ENCODE peak calls at places on chromosomes 4 and X, in seven cellular contexts. One of them, this sample, is unnamed.

GRCh38 chrX:17584248-17584681 is 153.0 kb upstream of the SCML1 start:
- DNase-seq in A549: peak; percentile 21
- DNase-seq in astrocyte: peak; percentile 80
- DNase-seq in astrocyte of the cerebellum: no peak
- DNase-seq in HCT116: no peak
- DNase-seq in heart right ventricle: no peak
- DNase-seq in fibroblast of mammary gland: peak; percentile 48
- DNase-seq in this sample: peak; percentile 23

GRCh38 chr4:86452323-86452995 is 92.6 kb upstream of the MAPK10 start:
- DNase-seq in astrocyte: no peak
- DNase-seq in heart right ventricle: peak; percentile 15
- DNase-seq in HCT116: no peak
- DNase-seq in A549: no peak
- DNase-seq in fibroblast of mammary gland: peak; percentile 46
- DNase-seq in astrocyte of the cerebellum: no peak
- DNase-seq in this sample: peak; percentile 69

GRCh38 chrX:132071260-132071659 is 48.2 kb downstream of the STK26 start:
- DNase-seq in astrocyte of the cerebellum: no peak
- DNase-seq in heart right ventricle: no peak
- DNase-seq in astrocyte: no peak
- DNase-seq in A549: peak; percentile 11
- DNase-seq in fibroblast of mammary gland: peak; percentile 38
- DNase-seq in HCT116: no peak
- DNase-seq in this sample: peak; percentile 36

GRCh38 chr4:145735330-145735638 is 55.3 kb downstream of the C4orf51 start:
- DNase-seq in fibroblast of mammary gland: peak; percentile 91
- DNase-seq in astrocyte: peak; percentile 98
- DNase-seq in HCT116: no peak
- DNase-seq in astrocyte of the cerebellum: peak; percentile 84
- DNase-seq in heart right ventricle: no peak
- DNase-seq in A549: peak; percentile 72
- DNase-seq in this sample: peak; percentile 94

GRCh38 chr4:6727943-6728250 is 11.9 kb downstream of the BLOC1S4 start:
- DNase-seq in astrocyte: peak; percentile 65
- DNase-seq in heart right ventricle: no peak
- DNase-seq in HCT116: no peak
- DNase-seq in A549: no peak
- DNase-seq in astrocyte of the cerebellum: no peak
- DNase-seq in fibroblast of mammary gland: no peak
- DNase-seq in this sample: no peak

GRCh38 chr4:76011700-76012387 is 4.5 kb upstream of the CXCL9 start:
- DNase-seq in astrocyte of the cerebellum: peak; percentile 26
- DNase-seq in astrocyte: peak; percentile 46
- DNase-seq in heart right ventricle: peak; percentile 14
- DNase-seq in A549: no peak
- DNase-seq in HCT116: no peak
- DNase-seq in fibroblast of mammary gland: peak; percentile 86
- DNase-seq in this sample: peak; percentile 72

GRCh38 chr4:177455591-177455990 is 13.4 kb upstream of the AGA start:
- DNase-seq in A549: no peak
- DNase-seq in astrocyte of the cerebellum: peak; percentile 2
- DNase-seq in astrocyte: peak; percentile 69
- DNase-seq in fibroblast of mammary gland: peak; percentile 8
- DNase-seq in heart right ventricle: no peak
- DNase-seq in HCT116: no peak
- DNase-seq in this sample: peak; percentile 51

GRCh38 chr4:150176559-150176958 is 98.3 kb downstream of the DCLK2 start:
- DNase-seq in astrocyte: peak; percentile 85
- DNase-seq in fibroblast of mammary gland: peak; percentile 51
- DNase-seq in heart right ventricle: no peak
- DNase-seq in astrocyte of the cerebellum: peak; percentile 57
- DNase-seq in A549: no peak
- DNase-seq in HCT116: no peak
- DNase-seq in this sample: peak; percentile 62

GRCh38 chrX:64885850-64886249 is 90.4 kb downstream of the ZC4H2 start:
- DNase-seq in heart right ventricle: no peak
- DNase-seq in astrocyte of the cerebellum: no peak
- DNase-seq in astrocyte: no peak
- DNase-seq in HCT116: peak; percentile 4
- DNase-seq in A549: peak; percentile 12
- DNase-seq in fibroblast of mammary gland: no peak
- DNase-seq in this sample: no peak

GRCh38 chr4:7333024-7333780 is 101.5 kb downstream of the PSAPL1 start:
- DNase-seq in heart right ventricle: no peak
- DNase-seq in A549: no peak
- DNase-seq in astrocyte: no peak
- DNase-seq in HCT116: no peak
- DNase-seq in fibroblast of mammary gland: no peak
- DNase-seq in astrocyte of the cerebellum: no peak
- DNase-seq in this sample: no peak

GRCh38 chr4:100098681-100099080 is 91.6 kb downstream of the DDIT4L start:
- DNase-seq in fibroblast of mammary gland: no peak
- DNase-seq in HCT116: no peak
- DNase-seq in heart right ventricle: no peak
- DNase-seq in A549: no peak
- DNase-seq in astrocyte of the cerebellum: no peak
- DNase-seq in astrocyte: no peak
- DNase-seq in this sample: no peak

GRCh38 chrX:124194209-124194608 is 138.3 kb upstream of the TEX13D start:
- DNase-seq in A549: no peak
- DNase-seq in astrocyte: no peak
- DNase-seq in fibroblast of mammary gland: no peak
- DNase-seq in astrocyte of the cerebellum: no peak
- DNase-seq in heart right ventricle: no peak
- DNase-seq in HCT116: no peak
- DNase-seq in this sample: peak; percentile 7

GRCh38 chr4:140463182-140463581 is 34.9 kb downstream of the MGAT4D start:
- DNase-seq in astrocyte of the cerebellum: no peak
- DNase-seq in astrocyte: no peak
- DNase-seq in fibroblast of mammary gland: no peak
- DNase-seq in HCT116: no peak
- DNase-seq in A549: no peak
- DNase-seq in heart right ventricle: no peak
- DNase-seq in this sample: no peak

GRCh38 chr4:98682719-98683118 is 24.3 kb upstream of the TSPAN5 start:
- DNase-seq in astrocyte of the cerebellum: no peak
- DNase-seq in A549: no peak
- DNase-seq in astrocyte: peak; percentile 59
- DNase-seq in fibroblast of mammary gland: peak; percentile 47
- DNase-seq in HCT116: no peak
- DNase-seq in heart right ventricle: no peak
- DNase-seq in this sample: peak; percentile 50

GRCh38 chrX:152177497-152178269 is 39.3 kb upstream of the MAGEA10 start:
- DNase-seq in HCT116: no peak
- DNase-seq in astrocyte of the cerebellum: no peak
- DNase-seq in A549: no peak
- DNase-seq in heart right ventricle: no peak
- DNase-seq in fibroblast of mammary gland: peak; percentile 6
- DNase-seq in astrocyte: peak; percentile 8
- DNase-seq in this sample: no peak

GRCh38 chrX:120517936-120518335 is 42.8 kb downstream of the CUL4B start:
- DNase-seq in heart right ventricle: no peak
- DNase-seq in fibroblast of mammary gland: peak; percentile 83
- DNase-seq in A549: no peak
- DNase-seq in HCT116: no peak
- DNase-seq in astrocyte of the cerebellum: peak; percentile 68
- DNase-seq in astrocyte: peak; percentile 85
- DNase-seq in this sample: peak; percentile 73

DNA sequence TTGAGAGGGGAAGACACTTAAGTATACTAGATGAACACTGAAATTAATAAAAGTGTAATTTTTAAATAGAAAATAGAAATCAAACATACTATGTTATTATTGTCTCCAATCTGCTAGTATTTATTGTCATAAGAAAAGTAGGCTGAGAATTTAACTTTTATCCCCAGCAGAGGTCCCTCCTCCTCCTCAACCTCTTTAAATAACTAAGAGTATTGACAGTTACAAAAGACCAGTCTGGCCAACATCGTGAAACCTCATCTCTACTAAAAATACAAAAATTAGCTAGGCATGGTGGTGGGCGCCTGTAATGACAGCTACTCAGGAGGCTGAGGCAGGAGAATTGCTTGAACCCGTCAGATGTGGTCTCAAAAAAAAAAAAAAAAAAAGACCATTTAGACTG is 4.1 kb downstream of the SLC30A9 start:
- DNase-seq in A549: no peak
- DNase-seq in heart right ventricle: no peak
- DNase-seq in astrocyte of the cerebellum: no peak
- DNase-seq in fibroblast of mammary gland: no peak
- DNase-seq in HCT116: no peak
- DNase-seq in astrocyte: no peak
- DNase-seq in this sample: no peak
- TF ChIP-seq CTCF in A549: no peak
- TF ChIP-seq CTCF in heart right ventricle: no peak
- TF ChIP-seq CTCF in astrocyte of the cerebellum: no peak
- TF ChIP-seq CTCF in fibroblast of mammary gland: no peak
- TF ChIP-seq CTCF in HCT116: no peak
- TF ChIP-seq CTCF in astrocyte: no peak
- TF ChIP-seq CTCF in this sample: no peak

DNA sequence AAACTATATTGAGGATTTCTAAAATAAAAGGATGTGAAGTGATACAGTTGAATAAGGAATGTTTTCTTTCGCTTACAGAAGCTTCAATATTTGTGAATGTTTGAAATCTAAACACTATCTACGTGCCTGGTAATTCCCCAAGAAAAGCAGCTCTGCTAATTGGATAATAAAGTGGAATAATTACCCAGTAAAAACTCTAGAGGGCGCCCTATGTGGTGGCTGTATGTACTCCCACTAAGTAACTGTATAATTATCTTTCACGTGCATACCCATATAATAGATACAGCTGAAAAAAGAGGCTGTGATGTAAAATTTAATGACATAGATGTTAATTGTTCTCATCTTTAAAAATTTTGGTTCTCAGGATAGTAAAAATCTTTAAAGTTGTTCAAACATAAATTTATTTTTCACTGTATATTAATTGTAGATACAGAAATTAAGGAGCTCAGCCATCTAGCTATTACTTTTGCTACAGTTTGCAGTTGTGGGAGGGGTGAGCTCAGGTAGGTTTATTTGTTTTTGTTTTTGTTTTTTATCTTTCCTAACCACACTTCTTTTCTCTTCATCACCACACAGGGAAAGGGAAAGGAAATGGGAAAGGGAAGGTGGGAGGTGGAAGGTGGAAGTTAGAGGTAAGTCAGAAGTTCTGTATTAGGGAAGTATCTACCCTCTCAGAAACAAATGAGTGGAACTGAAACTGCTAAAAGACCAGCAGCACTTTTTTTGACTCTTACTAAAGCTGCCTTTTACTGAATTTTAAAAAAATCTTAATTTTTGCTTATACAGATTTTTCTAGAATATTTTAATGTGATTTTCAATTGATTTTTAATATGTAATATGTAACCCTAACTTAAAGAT is 151.7 kb upstream of the RPS6KA6 start:
- DNase-seq in A549: peak; percentile 19
- DNase-seq in fibroblast of mammary gland: peak; percentile 49
- DNase-seq in heart right ventricle: no peak
- DNase-seq in astrocyte of the cerebellum: no peak
- DNase-seq in HCT116: no peak
- DNase-seq in astrocyte: no peak
- DNase-seq in this sample: peak; percentile 34
- TF ChIP-seq CTCF in A549: peak; percentile 29
- TF ChIP-seq CTCF in fibroblast of mammary gland: peak; percentile 68
- TF ChIP-seq CTCF in heart right ventricle: peak; percentile 52
- TF ChIP-seq CTCF in astrocyte of the cerebellum: peak; percentile 34
- TF ChIP-seq CTCF in HCT116: no peak
- TF ChIP-seq CTCF in astrocyte: peak; percentile 45
- TF ChIP-seq CTCF in this sample: peak; percentile 52

GRCh38 chr4:162645381-162645780 is 481.6 kb upstream of the FSTL5 start:
- DNase-seq in astrocyte: peak; percentile 3
- DNase-seq in heart right ventricle: no peak
- DNase-seq in A549: peak; percentile 23
- DNase-seq in astrocyte of the cerebellum: peak; percentile 22
- DNase-seq in HCT116: no peak
- DNase-seq in fibroblast of mammary gland: no peak
- DNase-seq in this sample: peak; percentile 2
- TF ChIP-seq CTCF in astrocyte: peak; percentile 7
- TF ChIP-seq CTCF in heart right ventricle: peak; percentile 62
- TF ChIP-seq CTCF in A549: peak; percentile 53
- TF ChIP-seq CTCF in astrocyte of the cerebellum: peak; percentile 45
- TF ChIP-seq CTCF in HCT116: peak; percentile 17
- TF ChIP-seq CTCF in fibroblast of mammary gland: no peak
- TF ChIP-seq CTCF in this sample: no peak

DNA sequence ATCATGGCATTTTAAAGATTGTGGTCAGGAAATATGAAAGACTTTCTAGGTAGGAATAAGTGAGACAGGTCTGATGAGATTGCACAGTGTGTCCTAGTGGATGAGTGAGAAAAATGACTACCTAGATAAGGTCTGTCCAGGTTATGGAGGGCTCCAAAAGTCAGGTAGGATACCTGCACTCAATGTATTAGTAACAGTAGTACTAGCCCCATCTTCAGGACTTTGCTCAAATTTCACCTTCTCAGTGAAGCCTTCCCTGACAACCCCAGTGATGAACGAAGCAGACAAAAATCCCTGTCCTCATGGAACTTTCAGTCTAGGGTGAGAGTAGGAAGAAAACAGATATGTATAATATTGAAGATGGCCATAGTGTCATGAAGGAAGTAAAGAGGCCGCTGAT is 85.7 kb downstream of the ZIC3 start:
- DNase-seq in astrocyte: no peak
- DNase-seq in astrocyte of the cerebellum: no peak
- DNase-seq in HCT116: no peak
- DNase-seq in fibroblast of mammary gland: no peak
- DNase-seq in heart right ventricle: no peak
- DNase-seq in A549: no peak
- DNase-seq in this sample: no peak
- TF ChIP-seq CTCF in astrocyte: no peak
- TF ChIP-seq CTCF in astrocyte of the cerebellum: no peak
- TF ChIP-seq CTCF in HCT116: no peak
- TF ChIP-seq CTCF in fibroblast of mammary gland: no peak
- TF ChIP-seq CTCF in heart right ventricle: no peak
- TF ChIP-seq CTCF in A549: no peak
- TF ChIP-seq CTCF in this sample: no peak

DNA sequence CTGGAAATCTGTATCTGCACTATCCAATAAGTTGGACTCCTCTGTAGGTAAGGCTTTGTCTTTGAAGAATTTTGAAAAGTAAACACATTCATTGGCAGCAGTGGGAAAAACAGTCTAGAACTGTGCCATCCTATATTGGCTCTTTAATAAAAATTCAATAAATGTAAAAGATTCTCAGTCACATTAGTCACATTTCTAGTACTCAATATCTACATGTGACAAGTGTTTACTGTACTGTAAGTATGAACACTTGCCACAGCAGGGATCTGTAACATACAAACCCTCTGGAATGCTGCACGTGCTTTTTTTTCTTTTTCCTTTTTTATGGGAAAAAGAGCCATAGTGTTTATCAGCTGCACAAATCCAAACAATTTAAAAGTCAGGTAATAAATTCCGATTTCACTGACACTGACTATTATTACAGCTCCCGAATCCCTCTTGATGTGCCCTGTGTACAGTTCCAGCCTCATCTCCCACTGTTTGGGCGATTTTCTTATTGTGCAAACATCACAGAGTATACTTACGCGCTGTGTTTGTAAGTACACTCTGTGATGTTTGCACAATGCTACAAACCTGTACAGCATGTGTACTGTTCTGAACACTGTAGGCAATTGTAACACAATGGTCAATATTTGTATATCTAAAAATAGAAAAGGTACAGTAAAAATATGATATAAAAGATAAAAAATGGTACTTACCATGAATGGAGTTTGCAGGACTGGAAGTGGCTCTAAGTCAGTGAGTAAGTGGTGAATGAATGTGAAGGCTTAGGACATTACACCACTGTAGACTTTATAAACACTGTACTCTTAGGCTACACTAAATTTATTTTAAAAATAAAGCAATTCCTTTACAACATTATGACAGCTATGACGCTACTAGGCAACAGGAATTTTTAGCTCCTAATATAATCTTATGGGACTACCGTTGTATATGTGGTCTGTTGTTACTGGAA is 8.7 kb downstream of the PYURF start:
- DNase-seq in HCT116: no peak
- DNase-seq in fibroblast of mammary gland: no peak
- DNase-seq in astrocyte: no peak
- DNase-seq in A549: no peak
- DNase-seq in heart right ventricle: no peak
- DNase-seq in astrocyte of the cerebellum: no peak
- DNase-seq in this sample: no peak
- TF ChIP-seq CTCF in HCT116: no peak
- TF ChIP-seq CTCF in fibroblast of mammary gland: no peak
- TF ChIP-seq CTCF in astrocyte: no peak
- TF ChIP-seq CTCF in A549: no peak
- TF ChIP-seq CTCF in heart right ventricle: no peak
- TF ChIP-seq CTCF in astrocyte of the cerebellum: no peak
- TF ChIP-seq CTCF in this sample: no peak